ENCODE peak calls at places on chromosomes 11 and 22, in five cellular contexts. I is K562, A is mesendoderm, Q is fibroblast of pulmonary artery, T is neural progenitor cell. M is an unnamed sample.

GRCh38 chr11:37372667-37373066 is 774.6 kb upstream of the RAG2 start:
- DNase-seq in A (no peak), T (no peak), Q (no peak), I (no peak), M (no peak)

GRCh38 chr11:35491231-35491871 is 34.1 kb downstream of the PAMR1 start:
- DNase-seq in T (no peak), A (peak; percentile 21), I (no peak), Q (peak; percentile 80), M (peak; percentile 29)

GRCh38 chr11:69745201-69745600 is 29.9 kb downstream of the FGF4 start:
- DNase-seq in I (no peak), A (no peak), Q (no peak), T (no peak), M (no peak)

GRCh38 chr22:17734197-17734596 is 40.1 kb downstream of the BID start:
- DNase-seq in I (no peak), A (no peak), Q (peak; percentile 56), T (no peak), M (no peak)

GRCh38 chr11:65431452-65432132 is 9.0 kb downstream of the NEAT1 start:
- DNase-seq in Q (peak; percentile 68), I (no peak), T (no peak), A (no peak), M (peak; percentile 29)

GRCh38 chr11:119432484-119433368 is 9.8 kb upstream of the THY1 start:
- DNase-seq in T (peak; percentile 21), I (no peak), Q (peak; percentile 58), A (peak; percentile 62), M (peak; percentile 17)

GRCh38 chr11:42593426-42593825 is 718.4 kb upstream of the API5 start:
- DNase-seq in A (no peak), I (no peak), Q (no peak), T (no peak), M (no peak)

GRCh38 chr11:94948070-94948617 is 25.2 kb downstream of the CWC15 start:
- DNase-seq in Q (peak; percentile 48), I (peak; percentile 29), A (no peak), T (no peak), M (peak; percentile 13)

GRCh38 chr22:45688606-45689080 is 17.0 kb downstream of the ATXN10 start:
- DNase-seq in I (no peak), Q (peak; percentile 88), T (no peak), A (no peak), M (peak; percentile 62)

GRCh38 chr11:76443254-76443935 is 1.4 kb upstream of the EMSY start:
- DNase-seq in A (no peak), I (peak; percentile 37), Q (peak; percentile 14), T (no peak), M (peak; percentile 19)

GRCh38 chr22:36386900-36387663 is 685 bp downstream of the MYH9 start:
- DNase-seq in I (peak; percentile 57), T (peak; percentile 50), Q (no peak), A (no peak), M (no peak)

GRCh38 chr22:49398646-49399045 is 429.0 kb downstream of the BRD1 start:
- DNase-seq in A (no peak), T (no peak), I (no peak), Q (no peak), M (no peak)

GRCh38 chr11:102453286-102453797 is 777 bp upstream of the TMEM123 start:
- DNase-seq in A (no peak), T (no peak), I (no peak), Q (no peak), M (peak; percentile 49)

GRCh38 chr22:30246962-30247376 is 410 bp upstream of the LIF start:
- DNase-seq in Q (no peak), T (no peak), I (no peak), A (no peak), M (no peak)
- H3K4me3 ChIP-seq in Q (peak overlapping the region; percentile 59), T (peak overlapping the region; percentile 55), I (no peak overlapping the region), A (no peak overlapping the region), M (peak overlapping the region; percentile 80)

DNA sequence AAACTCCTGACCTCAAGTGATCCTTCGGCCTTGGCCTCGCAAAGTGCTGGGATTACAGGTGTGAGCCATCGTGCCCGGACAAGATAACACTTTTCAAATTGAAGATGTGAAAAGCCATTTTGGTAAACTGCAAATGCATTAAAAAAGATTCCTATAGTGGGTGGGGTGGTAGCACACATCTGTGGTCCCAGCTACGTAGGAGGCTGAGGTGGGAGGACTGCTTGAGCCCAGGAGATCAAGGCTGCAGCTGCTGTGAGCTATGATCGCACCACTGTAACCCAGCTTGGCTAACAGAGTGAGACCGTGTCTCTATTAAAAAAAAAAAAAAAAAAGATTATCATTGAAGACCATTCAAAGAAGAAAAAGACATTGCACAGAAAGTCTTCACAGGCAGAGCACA is 16.9 kb upstream of the ARFGAP3 start:
- DNase-seq in T (no peak), I (no peak), Q (no peak), A (no peak), M (no peak)
- H3K4me3 ChIP-seq in T (no peak overlapping the region), I (no peak overlapping the region), Q (no peak overlapping the region), A (no peak overlapping the region), M (no peak overlapping the region)

DNA sequence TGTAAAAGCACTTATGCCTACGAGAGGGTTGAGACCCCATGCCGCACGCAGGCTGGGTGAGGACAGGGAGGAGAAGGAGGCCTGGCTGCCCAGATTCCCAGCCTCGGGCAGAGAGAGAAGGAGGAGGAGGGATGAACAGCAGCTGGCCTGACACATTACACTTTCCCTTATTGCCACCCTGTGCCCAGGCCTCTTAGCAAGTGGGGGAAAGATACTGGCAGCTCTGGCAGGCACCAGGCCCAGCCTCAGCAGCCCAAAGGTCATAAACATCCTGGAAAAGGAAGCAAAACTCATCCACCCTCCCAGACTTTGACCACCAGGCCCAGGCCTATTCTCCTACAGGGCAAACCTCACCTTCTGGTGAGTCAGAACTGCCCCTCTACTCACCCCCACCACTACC is 4.7 kb downstream of the PLAAT3 start:
- DNase-seq in A (no peak), Q (no peak), I (no peak), T (no peak), M (no peak)
- H3K4me3 ChIP-seq in A (no peak overlapping the region), Q (no peak overlapping the region), I (no peak overlapping the region), T (no peak overlapping the region), M (no peak overlapping the region)

DNA sequence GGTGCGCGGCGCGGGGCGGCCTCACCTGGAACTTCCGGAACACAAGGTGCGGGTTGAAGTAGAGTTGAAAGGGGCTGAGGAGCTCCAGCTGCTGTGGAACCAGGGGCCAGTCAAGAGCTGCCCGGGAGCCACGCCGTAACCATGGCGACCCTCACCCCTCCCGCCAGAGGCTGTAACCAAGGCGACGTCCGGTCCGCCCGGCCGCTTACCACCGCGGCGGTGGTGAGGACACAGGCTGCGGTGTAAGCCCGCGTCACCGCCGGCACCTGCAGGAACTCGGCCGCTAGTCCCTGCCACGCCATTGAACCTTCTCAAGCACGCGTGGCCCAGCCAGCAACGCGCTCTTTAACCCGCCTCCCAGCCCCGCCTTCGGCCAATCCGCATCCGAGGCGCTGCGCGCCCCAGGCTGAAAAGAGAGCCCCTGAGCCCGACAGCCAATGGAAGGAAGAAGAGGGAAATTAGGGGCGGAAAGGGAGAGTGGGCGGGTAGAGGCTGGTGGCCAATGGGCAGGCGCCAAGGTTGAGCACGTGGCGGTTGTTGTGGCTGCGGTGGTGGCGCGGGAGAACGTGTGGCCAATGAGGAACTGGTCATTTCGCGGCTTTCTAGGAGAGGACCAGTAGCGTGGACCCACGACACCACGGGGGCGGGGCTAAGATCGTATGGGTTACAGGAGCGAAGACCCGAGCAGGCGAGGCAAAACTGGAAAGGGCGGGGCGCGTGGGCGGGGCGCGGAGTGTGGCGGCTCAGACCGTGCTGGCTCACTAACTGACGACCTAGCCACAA is at the start of gene DERL3:
- DNase-seq in A (peak; percentile 100), T (peak; percentile 99), I (peak; percentile 99), Q (peak; percentile 97), M (peak; percentile 78)
- H3K4me3 ChIP-seq in A (peak within 1 kb of the TSS; percentile 60), T (peak within 1 kb of the TSS; percentile 48), I (peak within 1 kb of the TSS; percentile 51), Q (peak within 1 kb of the TSS; percentile 42), M (peak within 1 kb of the TSS; percentile 10)

DNA sequence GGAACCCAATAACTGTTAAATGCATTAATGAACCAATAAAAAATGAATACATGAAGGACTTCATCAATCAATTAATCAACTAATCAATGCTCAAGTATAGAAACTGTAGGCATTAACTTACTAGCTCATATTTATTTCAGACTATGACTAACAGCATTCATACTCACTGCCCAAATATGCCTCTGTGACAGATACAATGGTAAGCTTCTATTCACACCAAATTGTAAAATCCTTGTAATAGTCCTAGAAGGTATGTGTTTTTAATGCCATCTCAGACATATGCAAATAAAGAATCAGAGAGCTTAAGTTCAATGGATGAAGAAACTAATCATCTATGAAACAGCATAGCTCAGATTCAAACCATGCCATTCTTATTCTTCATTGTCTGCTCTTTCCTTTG is 1253.6 kb upstream of the TENM4 start:
- DNase-seq in A (no peak), I (no peak), T (no peak), Q (no peak), M (peak; percentile 29)
- H3K4me3 ChIP-seq in A (no peak overlapping the region), I (no peak overlapping the region), T (no peak overlapping the region), Q (no peak overlapping the region), M (no peak overlapping the region)

DNA sequence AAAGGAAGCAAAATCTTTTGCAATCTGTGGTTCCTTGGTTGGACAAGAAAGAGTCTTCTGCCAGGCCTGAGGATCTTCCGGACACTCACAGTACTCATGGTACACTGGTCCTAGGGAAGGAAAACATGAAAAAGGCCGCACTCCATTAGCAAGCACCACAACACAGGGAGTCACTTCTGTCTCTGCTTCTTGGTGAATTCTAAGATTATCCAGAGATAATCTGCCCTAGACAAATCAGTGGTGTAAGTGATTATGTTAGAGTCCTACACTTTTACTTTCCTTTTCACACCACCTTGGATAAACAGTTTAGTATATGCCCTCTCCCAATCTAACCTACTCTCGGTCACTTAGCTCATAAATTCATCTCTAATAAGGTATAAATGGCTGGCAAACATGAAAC is 11.9 kb downstream of the POGLUT3 start:
- DNase-seq in A (peak; percentile 53), I (no peak), Q (no peak), T (no peak), M (no peak)
- H3K4me3 ChIP-seq in A (no peak overlapping the region), I (no peak overlapping the region), Q (no peak overlapping the region), T (no peak overlapping the region), M (no peak overlapping the region)

GRCh38 chr22:31106651-31107205 is 640 bp downstream of the SELENOM start:
- DNase-seq in T (no peak), I (no peak), A (no peak), Q (peak; percentile 61), M (peak; percentile 46)
- H3K4me3 ChIP-seq in T (peak overlapping the region; percentile 57), I (peak overlapping the region; percentile 52), A (peak overlapping the region; percentile 41), Q (peak overlapping the region; percentile 93), M (peak overlapping the region; percentile 67)

DNA sequence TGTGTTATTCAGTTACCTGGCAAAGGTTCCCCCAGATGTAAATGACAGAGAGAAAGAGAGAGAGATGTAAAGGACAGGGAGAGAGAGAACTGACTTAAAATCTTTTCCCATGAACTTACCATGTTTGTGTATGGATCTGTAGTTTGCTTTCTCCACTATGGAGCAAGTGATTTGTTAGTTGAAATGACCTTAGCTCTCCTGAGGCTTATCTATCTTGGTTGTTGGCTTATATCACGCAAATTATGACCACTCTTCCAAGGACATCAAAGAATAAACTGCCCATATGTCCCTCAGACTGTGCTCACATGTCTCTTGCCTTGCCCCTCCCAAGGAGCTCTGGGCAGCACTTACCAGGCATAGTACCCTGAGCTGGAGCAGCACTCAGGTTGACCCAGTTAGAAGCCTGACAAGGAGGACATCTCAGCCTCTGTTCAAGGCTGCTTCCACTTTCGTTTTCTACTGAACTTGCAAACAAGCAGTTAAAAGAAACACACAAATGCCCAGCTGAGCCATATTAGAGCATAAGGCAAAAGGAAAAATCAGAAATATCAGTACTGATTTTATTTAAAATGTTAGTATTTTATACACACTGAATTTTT is 95.2 kb upstream of the RCN1 start:
- DNase-seq in I (no peak), A (no peak), T (no peak), Q (peak; percentile 14), M (no peak)
- H3K4me3 ChIP-seq in I (no peak overlapping the region), A (no peak overlapping the region), T (no peak overlapping the region), Q (peak overlapping the region; percentile 22), M (no peak overlapping the region)

M was measured in mammary epithelial cell.